ENCODE peak calls at places on chromosomes 13 and 19, in ten cellular contexts. A is WERI-Rb-1; O is NCI-H460; N is NCI-H345; R is GM23338; P is activated T-cell treated with anti-CD3 and anti-CD28 coated beads for 1 hour; D is activated CD4-positive, alpha-beta memory T cell treated with anti-CD3 and anti-CD28 coated beads, Interleukin-2, amount 10 ng/mL, durations not matched to agents 7 days and 5 days; W is NCI-H1930; Z is non-pigmented ciliary epithelial cell; B is MV-4-11. Y is an unnamed sample.

GRCh38 chr19:20278342-20278741 is 111.3 kb downstream of the ZNF486 start:
- DNase-seq in A (no peak), O (no peak), N (no peak), R (peak), P (no peak), D (no peak), W (no peak), Z (no peak), B (no peak), Y (no peak)

GRCh38 chr13:31818236-31818635 is 78.9 kb downstream of the RXFP2 start:
- DNase-seq in A (no peak), O (no peak), N (no peak), R (no peak), P (no peak), D (no peak), W (no peak), Z (no peak), B (no peak), Y (no peak)

GRCh38 chr13:20398459-20398858 is 127.2 kb downstream of the CRYL1 start:
- DNase-seq in A (no peak), O (no peak), N (no peak), R (no peak), P (no peak), D (no peak), W (no peak), Z (no peak), B (no peak), Y (no peak)

GRCh38 chr13:47216176-47216822 is 319.4 kb upstream of the HTR2A start:
- DNase-seq in A (no peak), O (no peak), N (peak), R (no peak), P (no peak), D (no peak), W (no peak), Z (peak), B (no peak), Y (no peak)

GRCh38 chr19:57903298-57904174 is 12.9 kb downstream of the ZNF417 start:
- DNase-seq in A (no peak), O (no peak), N (no peak), R (peak), P (no peak), D (no peak), W (no peak), Z (no peak), B (peak), Y (no peak)

GRCh38 chr19:12137541-12137940 is 2.6 kb downstream of the ZNF20 start:
- DNase-seq in A (peak), O (no peak), N (no peak), R (peak), P (no peak), D (no peak), W (no peak), Z (no peak), B (no peak), Y (peak)

GRCh38 chr13:113813749-113814434 is 50.0 kb downstream of the GAS6 start:
- DNase-seq in A (no peak), O (no peak), N (no peak), R (no peak), P (no peak), D (no peak), W (no peak), Z (no peak), B (no peak), Y (no peak)

GRCh38 chr13:66264976-66265375 is 965.2 kb downstream of the PCDH9 start:
- DNase-seq in A (no peak), O (no peak), N (peak), R (no peak), P (no peak), D (no peak), W (no peak), Z (peak), B (no peak), Y (no peak)

GRCh38 chr13:88107486-88108044 is 436.4 kb downstream of the SLITRK5 start:
- DNase-seq in A (no peak), O (no peak), N (no peak), R (no peak), P (no peak), D (no peak), W (no peak), Z (no peak), B (peak), Y (no peak)

GRCh38 chr13:73598021-73598712 is 536.0 kb downstream of the KLF12 start:
- DNase-seq in A (no peak), O (peak), N (no peak), R (no peak), P (no peak), D (no peak), W (no peak), Z (no peak), B (no peak), Y (no peak)

GRCh38 chr13:40648040-40648439 is 18.4 kb downstream of the FOXO1 start:
- DNase-seq in A (no peak), O (no peak), N (no peak), R (no peak), P (no peak), D (no peak), W (no peak), Z (no peak), B (no peak), Y (no peak)

GRCh38 chr13:113860579-113861432 is 3.1 kb downstream of the GAS6 start:
- DNase-seq in A (peak), O (no peak), N (no peak), R (peak), P (no peak), D (no peak), W (no peak), Z (no peak), B (no peak), Y (no peak)

GRCh38 chr13:99955747-99956472 is 15.7 kb downstream of the ZIC5 start:
- DNase-seq in A (peak), O (no peak), N (no peak), R (peak), P (no peak), D (no peak), W (no peak), Z (no peak), B (no peak), Y (no peak)

GRCh38 chr19:41193420-41194156 is 569 bp downstream of the CYP2S1 start:
- DNase-seq in A (no peak), O (no peak), N (no peak), R (peak), P (no peak), D (no peak), W (no peak), Z (no peak), B (no peak), Y (no peak)

GRCh38 chr13:67043901-67044300 is 186.2 kb downstream of the PCDH9 start:
- DNase-seq in A (no peak), O (no peak), N (no peak), R (no peak), P (no peak), D (no peak), W (no peak), Z (peak), B (no peak), Y (no peak)

GRCh38 chr13:113187263-113187669 is 21.2 kb downstream of the PCID2 start:
- DNase-seq in A (no peak), O (peak), N (no peak), R (no peak), P (no peak), D (peak), W (no peak), Z (peak), B (peak), Y (no peak)

GRCh38 chr13:59391696-59392095 is 772.0 kb downstream of the DIAPH3 start:
- DNase-seq in A (peak), O (peak), N (peak), R (peak), P (peak), D (peak), W (peak), Z (peak), B (peak), Y (peak)

GRCh38 chr19:18234194-18234593 is 8.0 kb upstream of the PDE4C start:
- DNase-seq in A (peak), O (no peak), N (no peak), R (peak), P (no peak), D (no peak), W (no peak), Z (no peak), B (no peak), Y (no peak)

GRCh38 chr19:44746946-44747738 is 1.4 kb upstream of the BCL3 start:
- DNase-seq in A (peak), O (peak), N (peak), R (peak), P (peak), D (peak), W (peak), Z (peak), B (peak), Y (peak)

GRCh38 chr19:14580623-14581237 is 2.2 kb upstream of the CLEC17A start:
- DNase-seq in A (no peak), O (no peak), N (no peak), R (no peak), P (no peak), D (no peak), W (no peak), Z (no peak), B (no peak), Y (no peak)

GRCh38 chr19:13646758-13647157 is 117.6 kb upstream of the MRI1 start:
- DNase-seq in A (no peak), O (no peak), N (peak), R (no peak), P (no peak), D (no peak), W (no peak), Z (no peak), B (no peak), Y (no peak)

GRCh38 chr19:5339950-5340636 is 519 bp downstream of the PTPRS start:
- DNase-seq in A (peak), O (no peak), N (peak), R (peak), P (no peak), D (no peak), W (no peak), Z (no peak), B (no peak), Y (no peak)